ENCODE peak calls at places on chromosomes 7 and 10, in seven cellular contexts. A is progenitor cell of endocrine pancreas, M is MM.1S, D is substantia nigra, T is activated T-cell treated with anti-CD3 and anti-CD28 coated beads for 1 hour, Q is Daoy, H is Right ventricle myocardium superior. X is an unnamed sample.

GRCh38 chr7:128940494-128941322 is 3.0 kb downstream of the IRF5 start:
- DNase-seq in A (no peak), M (peak), D (no peak), T (no peak), Q (no peak), H (peak), X (no peak)

GRCh38 chr10:24513155-24513554 is 210.5 kb downstream of the ARHGAP21 start:
- DNase-seq in A (no peak), M (no peak), D (no peak), T (no peak), Q (peak), H (no peak), X (no peak)

GRCh38 chr7:128236924-128237586 is 4.0 kb upstream of the LEP start:
- DNase-seq in A (no peak), M (peak), D (no peak), T (no peak), Q (peak), H (no peak), X (no peak)

GRCh38 chr7:101941481-101942383 is 124.3 kb downstream of the CUX1 start:
- DNase-seq in A (no peak), M (peak), D (no peak), T (no peak), Q (peak), H (peak), X (no peak)

GRCh38 chr7:107743567-107744344 is at the start of gene CBLL1:
- DNase-seq in A (peak), M (peak), D (peak), T (peak), Q (peak), H (peak), X (peak)

GRCh38 chr7:44964384-44964830 is 14.4 kb downstream of the MYO1G start:
- DNase-seq in A (no peak), M (no peak), D (no peak), T (no peak), Q (peak), H (no peak), X (no peak)

GRCh38 chr7:130695840-130696239 is 9.5 kb upstream of the TSGA13 start:
- DNase-seq in A (no peak), M (peak), D (no peak), T (no peak), Q (peak), H (no peak), X (no peak)

GRCh38 chr7:100490483-100491191 is 6.9 kb downstream of the NYAP1 start:
- DNase-seq in A (no peak), M (no peak), D (no peak), T (no peak), Q (no peak), H (no peak), X (no peak)

GRCh38 chr10:102631525-102632393 is 12.5 kb upstream of the TRIM8 start:
- DNase-seq in A (no peak), M (no peak), D (no peak), T (no peak), Q (no peak), H (peak), X (no peak)

GRCh38 chr10:132585732-132586722 is 48.4 kb downstream of the INPP5A start:
- DNase-seq in A (no peak), M (no peak), D (no peak), T (no peak), Q (no peak), H (no peak), X (no peak)

GRCh38 chr10:6579904-6580278 is at the start of gene PRKCQ:
- DNase-seq in A (no peak), M (no peak), D (no peak), T (no peak), Q (peak), H (no peak), X (no peak)

GRCh38 chr7:2069472-2069860 is 163.3 kb downstream of the MAD1L1 start:
- DNase-seq in A (no peak), M (no peak), D (peak), T (no peak), Q (no peak), H (no peak), X (no peak)

GRCh38 chr7:133484135-133484534 is 231.3 kb downstream of the EXOC4 start:
- DNase-seq in A (no peak), M (no peak), D (no peak), T (no peak), Q (peak), H (no peak), X (no peak)

GRCh38 chr7:139870406-139870805 is 41.3 kb downstream of the TBXAS1 start:
- DNase-seq in A (no peak), M (no peak), D (no peak), T (no peak), Q (peak), H (no peak), X (no peak)

GRCh38 chr10:44384601-44385422 is at the start of gene CXCL12:
- DNase-seq in A (peak), M (no peak), D (no peak), T (no peak), Q (peak), H (peak), X (no peak)

GRCh38 chr10:110903280-110904278 is 15.4 kb downstream of the BBIP1 start:
- DNase-seq in A (no peak), M (peak), D (no peak), T (no peak), Q (no peak), H (no peak), X (no peak)

GRCh38 chr10:2111936-2112335 is 374.6 kb upstream of the ADARB2 start:
- DNase-seq in A (no peak), M (no peak), D (no peak), T (no peak), Q (peak), H (no peak), X (no peak)

GRCh38 chr10:89889610-89890009 is 188.2 kb downstream of the KIF20B start:
- DNase-seq in A (no peak), M (no peak), D (no peak), T (no peak), Q (no peak), H (no peak), X (no peak)

GRCh38 chr7:14962778-14963177 is 60.2 kb upstream of the DGKB start:
- DNase-seq in A (no peak), M (no peak), D (no peak), T (no peak), Q (no peak), H (no peak), X (no peak)

GRCh38 chr7:48307041-48307714 is 135.9 kb downstream of the ABCA13 start:
- DNase-seq in A (no peak), M (no peak), D (no peak), T (no peak), Q (no peak), H (no peak), X (no peak)

GRCh38 chr7:9961161-9961922 is 1012.3 kb upstream of the PHF14 start:
- DNase-seq in A (no peak), M (no peak), D (no peak), T (no peak), Q (no peak), H (no peak), X (no peak)

GRCh38 chr10:79003183-79004100 is 65.3 kb upstream of the ZMIZ1 start:
- DNase-seq in A (no peak), M (no peak), D (no peak), T (no peak), Q (no peak), H (no peak), X (no peak)

GRCh38 chr10:110540038-110540437 is 27.5 kb upstream of the SMC3 start:
- DNase-seq in A (no peak), M (peak), D (no peak), T (no peak), Q (no peak), H (no peak), X (no peak)

GRCh38 chr7:30776971-30777370 is 5.8 kb downstream of the MINDY4 start:
- DNase-seq in A (no peak), M (no peak), D (no peak), T (no peak), Q (no peak), H (no peak), X (no peak)

GRCh38 chr10:23499317-23499716 is 60.4 kb downstream of the OTUD1 start:
- DNase-seq in A (no peak), M (no peak), D (no peak), T (no peak), Q (no peak), H (no peak), X (no peak)

GRCh38 chr10:31650010-31650409 is 278.6 kb downstream of the ARHGAP12 start:
- DNase-seq in A (no peak), M (no peak), D (no peak), T (no peak), Q (peak), H (peak), X (no peak)

GRCh38 chr10:43440782-43441134 is 3.8 kb downstream of the ZNF487 start:
- DNase-seq in A (no peak), M (no peak), D (no peak), T (no peak), Q (no peak), H (no peak), X (no peak)

GRCh38 chr10:44233561-44234470 is 151.1 kb downstream of the CXCL12 start:
- DNase-seq in A (peak), M (no peak), D (no peak), T (no peak), Q (no peak), H (peak), X (no peak)

GRCh38 chr10:111128331-111129167 is 51.7 kb downstream of the ADRA2A start:
- DNase-seq in A (no peak), M (no peak), D (no peak), T (no peak), Q (peak), H (no peak), X (no peak)

X was measured in naive thymus-derived CD8-positive, alpha-beta T cell.